ENCODE peak calls at places on chromosomes 16 and 17, in ten cellular contexts. One of them, this sample, is unnamed.
A peak's percentile ranks its signal among the peaks of the same experiment; 100 is the strongest.

GRCh38 chr16:23389201-23389600 is 63.8 kb downstream of the COG7 start:
- DNase-seq in stimulated activated CD4-positive, alpha-beta T cell treated with anti-CD3 and anti-CD28 coated beads, Interleukin-4, amount 100 ng/mL, for 1 hour: no peak
- DNase-seq in T47D: no peak
- DNase-seq in T-helper 22 cell: no peak
- DNase-seq in immature natural killer cell: no peak
- DNase-seq in WTC11: no peak
- DNase-seq in GM12865: no peak
- DNase-seq in AG04450: no peak
- DNase-seq in AG10803: no peak
- DNase-seq in endothelial cell: no peak
- DNase-seq in this sample: no peak

GRCh38 chr16:1540556-1540855 is 7.0 kb downstream of the TMEM204 start:
- DNase-seq in stimulated activated CD4-positive, alpha-beta T cell treated with anti-CD3 and anti-CD28 coated beads, Interleukin-4, amount 100 ng/mL, for 1 hour: no peak
- DNase-seq in T47D: no peak
- DNase-seq in T-helper 22 cell: no peak
- DNase-seq in immature natural killer cell: no peak
- DNase-seq in WTC11: no peak
- DNase-seq in GM12865: no peak
- DNase-seq in AG04450: no peak
- DNase-seq in AG10803: no peak
- DNase-seq in endothelial cell: no peak
- DNase-seq in this sample: no peak

GRCh38 chr17:71247455-71248015 is 873.3 kb upstream of the SOX9 start:
- DNase-seq in stimulated activated CD4-positive, alpha-beta T cell treated with anti-CD3 and anti-CD28 coated beads, Interleukin-4, amount 100 ng/mL, for 1 hour: no peak
- DNase-seq in T47D: no peak
- DNase-seq in T-helper 22 cell: no peak
- DNase-seq in immature natural killer cell: no peak
- DNase-seq in WTC11: no peak
- DNase-seq in GM12865: no peak
- DNase-seq in AG04450: no peak
- DNase-seq in AG10803: peak; percentile 60
- DNase-seq in endothelial cell: no peak
- DNase-seq in this sample: no peak

GRCh38 chr17:41655611-41656111 is 31.3 kb upstream of the KRT17 start:
- DNase-seq in stimulated activated CD4-positive, alpha-beta T cell treated with anti-CD3 and anti-CD28 coated beads, Interleukin-4, amount 100 ng/mL, for 1 hour: no peak
- DNase-seq in T47D: peak; percentile 98
- DNase-seq in T-helper 22 cell: no peak
- DNase-seq in immature natural killer cell: no peak
- DNase-seq in WTC11: peak; percentile 76
- DNase-seq in GM12865: no peak
- DNase-seq in AG04450: no peak
- DNase-seq in AG10803: no peak
- DNase-seq in endothelial cell: no peak
- DNase-seq in this sample: peak; percentile 98

GRCh38 chr16:66226762-66227161 is 139.7 kb upstream of the CDH5 start:
- DNase-seq in stimulated activated CD4-positive, alpha-beta T cell treated with anti-CD3 and anti-CD28 coated beads, Interleukin-4, amount 100 ng/mL, for 1 hour: no peak
- DNase-seq in T47D: no peak
- DNase-seq in T-helper 22 cell: no peak
- DNase-seq in immature natural killer cell: no peak
- DNase-seq in WTC11: no peak
- DNase-seq in GM12865: no peak
- DNase-seq in AG04450: no peak
- DNase-seq in AG10803: peak; percentile 20
- DNase-seq in endothelial cell: no peak
- DNase-seq in this sample: no peak

GRCh38 chr17:60676758-60677307 is 818 bp upstream of the BCAS3 start:
- DNase-seq in stimulated activated CD4-positive, alpha-beta T cell treated with anti-CD3 and anti-CD28 coated beads, Interleukin-4, amount 100 ng/mL, for 1 hour: no peak
- DNase-seq in T47D: peak; percentile 9
- DNase-seq in T-helper 22 cell: no peak
- DNase-seq in immature natural killer cell: no peak
- DNase-seq in WTC11: no peak
- DNase-seq in GM12865: no peak
- DNase-seq in AG04450: no peak
- DNase-seq in AG10803: no peak
- DNase-seq in endothelial cell: no peak
- DNase-seq in this sample: no peak

GRCh38 chr17:51617876-51618455 is 357.6 kb downstream of the UTP18 start:
- DNase-seq in stimulated activated CD4-positive, alpha-beta T cell treated with anti-CD3 and anti-CD28 coated beads, Interleukin-4, amount 100 ng/mL, for 1 hour: no peak
- DNase-seq in T47D: no peak
- DNase-seq in T-helper 22 cell: no peak
- DNase-seq in immature natural killer cell: no peak
- DNase-seq in WTC11: no peak
- DNase-seq in GM12865: no peak
- DNase-seq in AG04450: no peak
- DNase-seq in AG10803: no peak
- DNase-seq in endothelial cell: no peak
- DNase-seq in this sample: no peak

GRCh38 chr16:14286381-14287230 is 215.5 kb downstream of the MRTFB start:
- DNase-seq in stimulated activated CD4-positive, alpha-beta T cell treated with anti-CD3 and anti-CD28 coated beads, Interleukin-4, amount 100 ng/mL, for 1 hour: peak; percentile 25
- DNase-seq in T47D: no peak
- DNase-seq in T-helper 22 cell: no peak
- DNase-seq in immature natural killer cell: peak; percentile 52
- DNase-seq in WTC11: peak; percentile 44
- DNase-seq in GM12865: peak; percentile 90
- DNase-seq in AG04450: no peak
- DNase-seq in AG10803: no peak
- DNase-seq in endothelial cell: no peak
- DNase-seq in this sample: peak; percentile 47

GRCh38 chr16:20744922-20745440 is 3.4 kb upstream of the THUMPD1 start:
- DNase-seq in stimulated activated CD4-positive, alpha-beta T cell treated with anti-CD3 and anti-CD28 coated beads, Interleukin-4, amount 100 ng/mL, for 1 hour: no peak
- DNase-seq in T47D: no peak
- DNase-seq in T-helper 22 cell: no peak
- DNase-seq in immature natural killer cell: no peak
- DNase-seq in WTC11: no peak
- DNase-seq in GM12865: no peak
- DNase-seq in AG04450: no peak
- DNase-seq in AG10803: no peak
- DNase-seq in endothelial cell: no peak
- DNase-seq in this sample: no peak

GRCh38 chr17:21081967-21082366 is 39.2 kb upstream of the USP22 start:
- DNase-seq in stimulated activated CD4-positive, alpha-beta T cell treated with anti-CD3 and anti-CD28 coated beads, Interleukin-4, amount 100 ng/mL, for 1 hour: no peak
- DNase-seq in T47D: peak; percentile 57
- DNase-seq in T-helper 22 cell: no peak
- DNase-seq in immature natural killer cell: no peak
- DNase-seq in WTC11: no peak
- DNase-seq in GM12865: peak; percentile 9
- DNase-seq in AG04450: no peak
- DNase-seq in AG10803: no peak
- DNase-seq in endothelial cell: no peak
- DNase-seq in this sample: no peak

GRCh38 chr17:80939151-80940145 is 52.2 kb upstream of the CHMP6 start:
- DNase-seq in stimulated activated CD4-positive, alpha-beta T cell treated with anti-CD3 and anti-CD28 coated beads, Interleukin-4, amount 100 ng/mL, for 1 hour: no peak
- DNase-seq in T47D: no peak
- DNase-seq in T-helper 22 cell: no peak
- DNase-seq in immature natural killer cell: no peak
- DNase-seq in WTC11: peak; percentile 5
- DNase-seq in GM12865: no peak
- DNase-seq in AG04450: no peak
- DNase-seq in AG10803: no peak
- DNase-seq in endothelial cell: no peak
- DNase-seq in this sample: no peak

GRCh38 chr17:47717261-47717697 is 15.8 kb upstream of the TBX21 start:
- DNase-seq in stimulated activated CD4-positive, alpha-beta T cell treated with anti-CD3 and anti-CD28 coated beads, Interleukin-4, amount 100 ng/mL, for 1 hour: peak; percentile 60
- DNase-seq in T47D: no peak
- DNase-seq in T-helper 22 cell: no peak
- DNase-seq in immature natural killer cell: peak; percentile 77
- DNase-seq in WTC11: no peak
- DNase-seq in GM12865: no peak
- DNase-seq in AG04450: no peak
- DNase-seq in AG10803: no peak
- DNase-seq in endothelial cell: no peak
- DNase-seq in this sample: no peak

GRCh38 chr17:64146418-64147109 is 16.6 kb upstream of the ERN1 start:
- DNase-seq in stimulated activated CD4-positive, alpha-beta T cell treated with anti-CD3 and anti-CD28 coated beads, Interleukin-4, amount 100 ng/mL, for 1 hour: peak; percentile 58
- DNase-seq in T47D: peak; percentile 79
- DNase-seq in T-helper 22 cell: peak; percentile 24
- DNase-seq in immature natural killer cell: no peak
- DNase-seq in WTC11: peak; percentile 28
- DNase-seq in GM12865: peak; percentile 71
- DNase-seq in AG04450: no peak
- DNase-seq in AG10803: peak; percentile 74
- DNase-seq in endothelial cell: peak; percentile 26
- DNase-seq in this sample: peak; percentile 48

GRCh38 chr17:76268015-76268749 is 3.0 kb downstream of the UBALD2 start:
- DNase-seq in stimulated activated CD4-positive, alpha-beta T cell treated with anti-CD3 and anti-CD28 coated beads, Interleukin-4, amount 100 ng/mL, for 1 hour: peak; percentile 72
- DNase-seq in T47D: no peak
- DNase-seq in T-helper 22 cell: peak; percentile 69
- DNase-seq in immature natural killer cell: peak; percentile 58
- DNase-seq in WTC11: no peak
- DNase-seq in GM12865: peak; percentile 92
- DNase-seq in AG04450: no peak
- DNase-seq in AG10803: peak; percentile 80
- DNase-seq in endothelial cell: peak; percentile 49
- DNase-seq in this sample: no peak

GRCh38 chr17:78951967-78952551 is 26.9 kb upstream of the TIMP2 start:
- DNase-seq in stimulated activated CD4-positive, alpha-beta T cell treated with anti-CD3 and anti-CD28 coated beads, Interleukin-4, amount 100 ng/mL, for 1 hour: no peak
- DNase-seq in T47D: peak; percentile 51
- DNase-seq in T-helper 22 cell: no peak
- DNase-seq in immature natural killer cell: no peak
- DNase-seq in WTC11: no peak
- DNase-seq in GM12865: no peak
- DNase-seq in AG04450: no peak
- DNase-seq in AG10803: peak; percentile 16
- DNase-seq in endothelial cell: no peak
- DNase-seq in this sample: no peak

GRCh38 chr16:30368792-30369090 is 1.6 kb downstream of the TBC1D10B start:
- DNase-seq in stimulated activated CD4-positive, alpha-beta T cell treated with anti-CD3 and anti-CD28 coated beads, Interleukin-4, amount 100 ng/mL, for 1 hour: no peak
- DNase-seq in T47D: no peak
- DNase-seq in T-helper 22 cell: no peak
- DNase-seq in immature natural killer cell: no peak
- DNase-seq in WTC11: no peak
- DNase-seq in GM12865: no peak
- DNase-seq in AG04450: no peak
- DNase-seq in AG10803: no peak
- DNase-seq in endothelial cell: no peak
- DNase-seq in this sample: peak; percentile 21

GRCh38 chr16:71229344-71229743 is 1.2 kb downstream of the HYDIN start:
- DNase-seq in stimulated activated CD4-positive, alpha-beta T cell treated with anti-CD3 and anti-CD28 coated beads, Interleukin-4, amount 100 ng/mL, for 1 hour: no peak
- DNase-seq in T47D: no peak
- DNase-seq in T-helper 22 cell: no peak
- DNase-seq in immature natural killer cell: no peak
- DNase-seq in WTC11: no peak
- DNase-seq in GM12865: no peak
- DNase-seq in AG04450: no peak
- DNase-seq in AG10803: no peak
- DNase-seq in endothelial cell: no peak
- DNase-seq in this sample: no peak

GRCh38 chr17:12959441-12959840 is 58.4 kb downstream of the ELAC2 start:
- DNase-seq in stimulated activated CD4-positive, alpha-beta T cell treated with anti-CD3 and anti-CD28 coated beads, Interleukin-4, amount 100 ng/mL, for 1 hour: no peak
- DNase-seq in T47D: no peak
- DNase-seq in T-helper 22 cell: no peak
- DNase-seq in immature natural killer cell: no peak
- DNase-seq in WTC11: no peak
- DNase-seq in GM12865: no peak
- DNase-seq in AG04450: no peak
- DNase-seq in AG10803: peak; percentile 52
- DNase-seq in endothelial cell: no peak
- DNase-seq in this sample: no peak

GRCh38 chr17:38705523-38705802 is 390 bp downstream of the MLLT6 start:
- DNase-seq in stimulated activated CD4-positive, alpha-beta T cell treated with anti-CD3 and anti-CD28 coated beads, Interleukin-4, amount 100 ng/mL, for 1 hour: no peak
- DNase-seq in T47D: no peak
- DNase-seq in T-helper 22 cell: no peak
- DNase-seq in immature natural killer cell: no peak
- DNase-seq in WTC11: no peak
- DNase-seq in GM12865: no peak
- DNase-seq in AG04450: no peak
- DNase-seq in AG10803: no peak
- DNase-seq in endothelial cell: peak; percentile 26
- DNase-seq in this sample: no peak

GRCh38 chr17:32833076-32833475 is 43.8 kb downstream of the MYO1D start:
- DNase-seq in stimulated activated CD4-positive, alpha-beta T cell treated with anti-CD3 and anti-CD28 coated beads, Interleukin-4, amount 100 ng/mL, for 1 hour: no peak
- DNase-seq in T47D: no peak
- DNase-seq in T-helper 22 cell: no peak
- DNase-seq in immature natural killer cell: no peak
- DNase-seq in WTC11: no peak
- DNase-seq in GM12865: no peak
- DNase-seq in AG04450: no peak
- DNase-seq in AG10803: no peak
- DNase-seq in endothelial cell: no peak
- DNase-seq in this sample: no peak

GRCh38 chr17:34254651-34255380 is at the start of gene CCL2:
- DNase-seq in stimulated activated CD4-positive, alpha-beta T cell treated with anti-CD3 and anti-CD28 coated beads, Interleukin-4, amount 100 ng/mL, for 1 hour: no peak
- DNase-seq in T47D: peak; percentile 66
- DNase-seq in T-helper 22 cell: no peak
- DNase-seq in immature natural killer cell: no peak
- DNase-seq in WTC11: peak; percentile 63
- DNase-seq in GM12865: no peak
- DNase-seq in AG04450: peak; percentile 65
- DNase-seq in AG10803: peak; percentile 73
- DNase-seq in endothelial cell: peak; percentile 49
- DNase-seq in this sample: no peak

GRCh38 chr16:17836868-17837602 is 366.3 kb upstream of the XYLT1 start:
- DNase-seq in stimulated activated CD4-positive, alpha-beta T cell treated with anti-CD3 and anti-CD28 coated beads, Interleukin-4, amount 100 ng/mL, for 1 hour: no peak
- DNase-seq in T47D: peak; percentile 36
- DNase-seq in T-helper 22 cell: no peak
- DNase-seq in immature natural killer cell: no peak
- DNase-seq in WTC11: peak; percentile 30
- DNase-seq in GM12865: no peak
- DNase-seq in AG04450: peak; percentile 81
- DNase-seq in AG10803: peak; percentile 97
- DNase-seq in endothelial cell: no peak
- DNase-seq in this sample: peak; percentile 3

GRCh38 chr16:1876468-1876867 is 4.5 kb upstream of the MEIOB start:
- DNase-seq in stimulated activated CD4-positive, alpha-beta T cell treated with anti-CD3 and anti-CD28 coated beads, Interleukin-4, amount 100 ng/mL, for 1 hour: no peak
- DNase-seq in T47D: no peak
- DNase-seq in T-helper 22 cell: no peak
- DNase-seq in immature natural killer cell: no peak
- DNase-seq in WTC11: no peak
- DNase-seq in GM12865: peak; percentile 82
- DNase-seq in AG04450: no peak
- DNase-seq in AG10803: no peak
- DNase-seq in endothelial cell: no peak
- DNase-seq in this sample: no peak

GRCh38 chr16:68951991-68952877 is 108.9 kb downstream of the TANGO6 start:
- DNase-seq in stimulated activated CD4-positive, alpha-beta T cell treated with anti-CD3 and anti-CD28 coated beads, Interleukin-4, amount 100 ng/mL, for 1 hour: no peak
- DNase-seq in T47D: no peak
- DNase-seq in T-helper 22 cell: no peak
- DNase-seq in immature natural killer cell: no peak
- DNase-seq in WTC11: no peak
- DNase-seq in GM12865: no peak
- DNase-seq in AG04450: no peak
- DNase-seq in AG10803: peak; percentile 59
- DNase-seq in endothelial cell: no peak
- DNase-seq in this sample: no peak

GRCh38 chr17:54899721-54900456 is 763 bp upstream of the TOM1L1 start:
- DNase-seq in stimulated activated CD4-positive, alpha-beta T cell treated with anti-CD3 and anti-CD28 coated beads, Interleukin-4, amount 100 ng/mL, for 1 hour: no peak
- DNase-seq in T47D: peak; percentile 23
- DNase-seq in T-helper 22 cell: no peak
- DNase-seq in immature natural killer cell: no peak
- DNase-seq in WTC11: peak; percentile 33
- DNase-seq in GM12865: no peak
- DNase-seq in AG04450: no peak
- DNase-seq in AG10803: no peak
- DNase-seq in endothelial cell: peak; percentile 6
- DNase-seq in this sample: peak; percentile 7

GRCh38 chr17:50020841-50021599 is 26.0 kb upstream of the DLX3 start:
- DNase-seq in stimulated activated CD4-positive, alpha-beta T cell treated with anti-CD3 and anti-CD28 coated beads, Interleukin-4, amount 100 ng/mL, for 1 hour: no peak
- DNase-seq in T47D: no peak
- DNase-seq in T-helper 22 cell: no peak
- DNase-seq in immature natural killer cell: no peak
- DNase-seq in WTC11: no peak
- DNase-seq in GM12865: no peak
- DNase-seq in AG04450: no peak
- DNase-seq in AG10803: no peak
- DNase-seq in endothelial cell: no peak
- DNase-seq in this sample: no peak

GRCh38 chr16:2500937-2501750 is 12.6 kb upstream of the ATP6V0C start:
- DNase-seq in stimulated activated CD4-positive, alpha-beta T cell treated with anti-CD3 and anti-CD28 coated beads, Interleukin-4, amount 100 ng/mL, for 1 hour: peak; percentile 81
- DNase-seq in T47D: peak; percentile 79
- DNase-seq in T-helper 22 cell: peak; percentile 46
- DNase-seq in immature natural killer cell: peak; percentile 80
- DNase-seq in WTC11: peak; percentile 93
- DNase-seq in GM12865: peak; percentile 81
- DNase-seq in AG04450: peak; percentile 60
- DNase-seq in AG10803: peak; percentile 60
- DNase-seq in endothelial cell: peak; percentile 93
- DNase-seq in this sample: peak; percentile 80

GRCh38 chr17:81397314-81398169 is 2.3 kb downstream of the BAHCC1 start:
- DNase-seq in stimulated activated CD4-positive, alpha-beta T cell treated with anti-CD3 and anti-CD28 coated beads, Interleukin-4, amount 100 ng/mL, for 1 hour: no peak
- DNase-seq in T47D: peak; percentile 69
- DNase-seq in T-helper 22 cell: no peak
- DNase-seq in immature natural killer cell: no peak
- DNase-seq in WTC11: peak; percentile 83
- DNase-seq in GM12865: no peak
- DNase-seq in AG04450: no peak
- DNase-seq in AG10803: peak; percentile 47
- DNase-seq in endothelial cell: peak; percentile 84
- DNase-seq in this sample: peak; percentile 66